ENCODE peak calls at places on chromosomes 3 and 15, in eight cellular contexts. C, L, A, G, X, Z, Y and J are unnamed samples.

GRCh38 chr15:92365079-92365478 is 28.6 kb upstream of the ST8SIA2 start:
- DNase-seq in A (no peak), G (no peak), Y (no peak), Z (no peak), L (no peak), X (no peak), C (no peak), J (no peak)

GRCh38 chr15:51672913-51673857 is 8.1 kb upstream of the SCG3 start:
- DNase-seq in Y (no peak), G (no peak), X (no peak), C (no peak), A (no peak), Z (no peak), L (no peak), J (no peak)

GRCh38 chr3:14531856-14532395 is 8.2 kb downstream of the GRIP2 start:
- DNase-seq in C (no peak), G (no peak), L (no peak), Y (no peak), A (no peak), X (no peak), Z (no peak), J (no peak)

GRCh38 chr3:40677749-40678148 is 153.0 kb downstream of the ZNF621 start:
- DNase-seq in C (no peak), X (no peak), G (no peak), Y (no peak), L (no peak), Z (no peak), A (no peak), J (no peak)

GRCh38 chr15:76059320-76060097 is at the start of gene TMEM266:
- DNase-seq in A (peak), C (no peak), Y (peak), Z (peak), G (peak), X (peak), L (no peak), J (no peak)

GRCh38 chr3:100002599-100003350 is 111.5 kb downstream of the FILIP1L start:
- DNase-seq in A (no peak), L (no peak), Z (no peak), X (no peak), C (no peak), G (no peak), Y (no peak), J (no peak)

GRCh38 chr3:69182588-69183299 is 60.3 kb upstream of the LMOD3 start:
- DNase-seq in L (no peak), X (no peak), A (no peak), C (no peak), Y (no peak), G (no peak), Z (no peak), J (no peak)

GRCh38 chr3:5187920-5188418 is 462 bp downstream of the EDEM1 start:
- DNase-seq in Z (peak), Y (no peak), G (peak), C (peak), X (no peak), L (peak), A (peak), J (peak)

GRCh38 chr3:194042947-194043346 is 93.0 kb upstream of the HES1 start:
- DNase-seq in C (no peak), G (no peak), Z (no peak), Y (no peak), X (no peak), A (no peak), L (no peak), J (no peak)

GRCh38 chr3:156551261-156551660 is 3.7 kb downstream of the SSR3 start:
- DNase-seq in Z (no peak), C (no peak), A (no peak), Y (no peak), G (no peak), X (no peak), L (no peak), J (no peak)

GRCh38 chr3:143222505-143222904 is 102.9 kb downstream of the CHST2 start:
- DNase-seq in G (no peak), L (no peak), Y (no peak), Z (no peak), C (no peak), A (no peak), X (no peak), J (no peak)

GRCh38 chr3:143099690-143100089 is 19.9 kb upstream of the CHST2 start:
- DNase-seq in X (no peak), C (no peak), L (no peak), Z (no peak), A (no peak), G (no peak), Y (no peak), J (no peak)

GRCh38 chr3:45962033-45962432 is 18.8 kb downstream of the CXCR6 start:
- DNase-seq in C (no peak), Y (no peak), A (peak), X (peak), Z (peak), L (peak), G (no peak), J (no peak)

GRCh38 chr15:74336061-74337005 is 31.1 kb downstream of the CYP11A1 start:
- DNase-seq in L (no peak), C (no peak), A (no peak), G (no peak), Y (no peak), X (no peak), Z (no peak), J (no peak)

GRCh38 chr3:24494616-24495333 is at the start of gene THRB:
- DNase-seq in C (no peak), G (peak), L (no peak), Z (no peak), Y (peak), X (no peak), A (peak), J (no peak)

GRCh38 chr3:181730934-181731333 is 19.2 kb downstream of the SOX2 start:
- DNase-seq in G (no peak), Y (no peak), A (no peak), C (no peak), X (no peak), Z (no peak), L (no peak), J (no peak)

GRCh38 chr15:78808550-78808949 is 2.7 kb downstream of the ADAMTS7 start:
- DNase-seq in Y (no peak), A (peak), L (peak), Z (peak), G (peak), X (peak), C (no peak), J (no peak)

GRCh38 chr3:69094467-69095205 is 9.9 kb downstream of the ARL6IP5 start:
- DNase-seq in A (peak), Z (no peak), C (no peak), X (no peak), G (no peak), Y (no peak), L (no peak), J (no peak)

GRCh38 chr3:194565597-194566190 is 67.5 kb downstream of the TMEM44 start:
- DNase-seq in A (no peak), G (no peak), L (no peak), Z (no peak), Y (no peak), X (no peak), C (no peak), J (no peak)

GRCh38 chr3:134197681-134198261 is 52.9 kb downstream of the RYK start:
- DNase-seq in X (peak), C (no peak), Z (no peak), G (peak), Y (no peak), A (peak), L (no peak), J (no peak)

GRCh38 chr3:37024092-37024491 is 30.8 kb downstream of the MLH1 start:
- DNase-seq in Z (no peak), G (no peak), L (no peak), Y (no peak), C (no peak), X (no peak), A (no peak), J (no peak)

GRCh38 chr3:44240061-44240460 is 1.6 kb upstream of the TOPAZ1 start:
- DNase-seq in L (no peak), C (no peak), X (no peak), A (no peak), G (no peak), Y (no peak), Z (no peak), J (no peak)

GRCh38 chr3:34843479-34843870 is 795.9 kb upstream of the ARPP21 start:
- DNase-seq in Y (no peak), C (no peak), G (no peak), A (no peak), L (no peak), X (no peak), Z (no peak), J (no peak)

GRCh38 chr3:171317133-171317532 is 143.1 kb downstream of the TNIK start:
- DNase-seq in Y (no peak), X (no peak), L (no peak), C (no peak), A (no peak), G (no peak), Z (no peak), J (no peak)

GRCh38 chr15:25811481-25811906 is 51.6 kb downstream of the ATP10A start:
- DNase-seq in L (no peak), X (peak), C (no peak), G (no peak), Y (no peak), Z (no peak), A (peak), J (no peak)

GRCh38 chr3:195040094-195040493 is 230.9 kb downstream of the XXYLT1 start:
- DNase-seq in X (no peak), Z (no peak), C (no peak), Y (no peak), G (no peak), L (no peak), A (peak), J (no peak)

GRCh38 chr3:39453134-39453533 is 14.3 kb upstream of the MOBP start:
- DNase-seq in Y (no peak), C (no peak), Z (no peak), A (no peak), G (no peak), X (peak), L (no peak), J (no peak)

GRCh38 chr3:53482227-53482626 is 12.2 kb upstream of the CACNA1D start:
- DNase-seq in Z (no peak), G (no peak), C (no peak), A (no peak), X (no peak), L (no peak), Y (no peak), J (no peak)

GRCh38 chr15:33045066-33045810 is 149.3 kb downstream of the FMN1 start:
- DNase-seq in C (no peak), L (no peak), Y (no peak), X (no peak), A (no peak), G (no peak), Z (no peak), J (no peak)

GRCh38 chr3:180871901-180872300 is 40.6 kb upstream of the FXR1 start:
- DNase-seq in X (no peak), A (no peak), Y (no peak), Z (no peak), G (no peak), C (no peak), L (no peak), J (no peak)

GRCh38 chr3:186551387-186551786 is 7.2 kb upstream of the CRYGS start:
- DNase-seq in C (no peak), Z (no peak), X (no peak), Y (no peak), L (no peak), G (no peak), A (no peak), J (no peak)

GRCh38 chr15:52257734-52258062 is 37.9 kb downstream of the MYO5C start:
- DNase-seq in Z (no peak), G (peak), X (no peak), C (no peak), L (no peak), A (no peak), Y (no peak), J (no peak)

GRCh38 chr3:122092460-122093165 is 37.5 kb downstream of the CD86 start:
- DNase-seq in G (peak), Z (peak), L (peak), C (no peak), Y (no peak), A (peak), X (no peak), J (no peak)

GRCh38 chr15:35728176-35728938 is 182.4 kb upstream of the DPH6 start:
- DNase-seq in X (no peak), Z (no peak), L (no peak), G (no peak), A (no peak), Y (no peak), C (no peak), J (no peak)

GRCh38 chr3:133937061-133937686 is 41.5 kb upstream of the RAB6B start:
- DNase-seq in L (no peak), G (no peak), Y (no peak), C (no peak), X (no peak), Z (no peak), A (no peak), J (no peak)

GRCh38 chr3:58206406-58207011 is 4.3 kb downstream of the DNASE1L3 start:
- DNase-seq in L (no peak), C (no peak), Y (no peak), Z (peak), A (no peak), G (no peak), X (no peak), J (no peak)

GRCh38 chr15:88542342-88542733 is 4.1 kb downstream of the DET1 start:
- DNase-seq in G (no peak), X (no peak), C (no peak), A (no peak), L (no peak), Y (no peak), Z (no peak), J (no peak)